ENCODE peak calls at places on chromosomes 7 and 10, in nine cellular contexts. S is transverse colon; J is RWPE1; M is A549; Y is Karpas-422; P is aorta; T is CD4-positive, CD25-positive, alpha-beta regulatory T cell; W is GM23338; U is PC-3. C is an unnamed sample.

GRCh38 chr7:158422551-158423189 is 165.0 kb downstream of the PTPRN2 start:
- DNase-seq in S (no peak), J (no peak), M (no peak), Y (no peak), P (no peak), T (no peak), W (no peak), U (no peak), C (no peak)

GRCh38 chr7:48111596-48111995 is 22.5 kb downstream of the UPP1 start:
- DNase-seq in S (no peak), J (no peak), M (no peak), Y (no peak), P (no peak), T (no peak), W (no peak), U (no peak), C (no peak)

GRCh38 chr7:30917216-30917893 is 5.7 kb downstream of the AQP1 start:
- DNase-seq in S (no peak), J (no peak), M (no peak), Y (no peak), P (peak), T (no peak), W (no peak), U (no peak), C (no peak)

GRCh38 chr7:138338361-138338760 is 121.7 kb upstream of the TRIM24 start:
- DNase-seq in S (no peak), J (no peak), M (no peak), Y (no peak), P (no peak), T (no peak), W (no peak), U (peak), C (no peak)

GRCh38 chr7:36115448-36116321 is 37.4 kb upstream of the EEPD1 start:
- DNase-seq in S (peak), J (peak), M (peak), Y (no peak), P (peak), T (peak), W (no peak), U (peak), C (peak)

GRCh38 chr10:102152545-102152890 is 329 bp downstream of the NOLC1 start:
- DNase-seq in S (peak), J (peak), M (no peak), Y (peak), P (no peak), T (no peak), W (no peak), U (peak), C (no peak)

GRCh38 chr10:71945819-71946474 is 18.2 kb upstream of the CHST3 start:
- DNase-seq in S (no peak), J (no peak), M (no peak), Y (peak), P (no peak), T (peak), W (peak), U (no peak), C (no peak)

GRCh38 chr7:52749880-52750279 is 285.6 kb upstream of the POM121L12 start:
- DNase-seq in S (peak), J (no peak), M (no peak), Y (no peak), P (no peak), T (no peak), W (peak), U (no peak), C (no peak)

GRCh38 chr7:32941181-32941995 is 15.9 kb upstream of the FKBP9 start:
- DNase-seq in S (no peak), J (no peak), M (no peak), Y (no peak), P (no peak), T (no peak), W (peak), U (no peak), C (no peak)

GRCh38 chr10:6711286-6711817 is 131.3 kb upstream of the PRKCQ start:
- DNase-seq in S (no peak), J (no peak), M (no peak), Y (no peak), P (no peak), T (no peak), W (no peak), U (no peak), C (no peak)

GRCh38 chr10:107103174-107104025 is 61.1 kb downstream of the SORCS1 start:
- DNase-seq in S (peak), J (no peak), M (no peak), Y (no peak), P (no peak), T (no peak), W (peak), U (no peak), C (no peak)

GRCh38 chr7:116316838-116317612 is 106.7 kb downstream of the TES start:
- DNase-seq in S (no peak), J (peak), M (peak), Y (no peak), P (peak), T (peak), W (no peak), U (peak), C (peak)

GRCh38 chr10:3784510-3785250 is at the start of gene KLF6:
- DNase-seq in S (peak), J (no peak), M (peak), Y (peak), P (no peak), T (no peak), W (peak), U (no peak), C (no peak)

GRCh38 chr10:55746002-55746401 is 615.1 kb downstream of the ZWINT start:
- DNase-seq in S (no peak), J (no peak), M (no peak), Y (no peak), P (no peak), T (no peak), W (no peak), U (no peak), C (no peak)

GRCh38 chr10:80526742-80527141 is 11.0 kb upstream of the SH2D4B start:
- DNase-seq in S (no peak), J (no peak), M (no peak), Y (no peak), P (peak), T (no peak), W (no peak), U (no peak), C (no peak)

GRCh38 chr7:104627516-104627915 is 299.1 kb downstream of the LHFPL3 start:
- DNase-seq in S (no peak), J (peak), M (no peak), Y (peak), P (no peak), T (peak), W (peak), U (peak), C (no peak)

DNA sequence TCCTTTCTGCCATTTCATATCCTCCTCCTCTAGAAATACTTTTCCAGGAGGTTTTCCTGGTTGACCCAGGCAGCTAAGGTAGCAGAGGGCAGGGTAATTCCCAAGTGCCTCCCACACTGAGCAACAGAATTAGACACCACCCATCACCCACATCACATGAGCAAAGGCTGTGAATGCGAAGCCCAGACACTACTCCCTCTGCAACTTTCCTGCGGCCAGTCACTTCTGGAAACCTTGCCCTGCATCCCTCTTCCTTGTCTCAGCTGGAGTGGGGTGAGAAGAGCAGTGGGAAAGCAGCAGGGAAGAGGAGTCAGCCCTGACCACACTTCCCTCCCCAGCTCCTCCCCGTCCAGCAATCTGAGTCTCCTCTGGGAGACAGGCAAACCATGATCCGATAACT is 15.2 kb downstream of the TMEM176B start:
- DNase-seq in S (peak), J (no peak), M (no peak), Y (no peak), P (no peak), T (no peak), W (no peak), U (no peak), C (no peak)
- H3K27ac ChIP-seq in S (peak), J (no peak), M (no peak), Y (no peak), P (no peak), T (no peak), W (no peak), U (no peak), C (peak)

GRCh38 chr10:49263591-49263990 is 35.4 kb upstream of the C10orf71 start:
- DNase-seq in S (no peak), J (no peak), M (no peak), Y (no peak), P (no peak), T (no peak), W (no peak), U (no peak), C (no peak)
- H3K27ac ChIP-seq in S (no peak), J (no peak), M (no peak), Y (no peak), P (no peak), T (no peak), W (no peak), U (no peak), C (no peak)

GRCh38 chr10:77320852-77321496 is 316.6 kb downstream of the KCNMA1 start:
- DNase-seq in S (no peak), J (no peak), M (no peak), Y (no peak), P (no peak), T (no peak), W (no peak), U (peak), C (peak)
- H3K27ac ChIP-seq in S (no peak), J (no peak), M (no peak), Y (no peak), P (no peak), T (no peak), W (no peak), U (no peak), C (peak)

DNA sequence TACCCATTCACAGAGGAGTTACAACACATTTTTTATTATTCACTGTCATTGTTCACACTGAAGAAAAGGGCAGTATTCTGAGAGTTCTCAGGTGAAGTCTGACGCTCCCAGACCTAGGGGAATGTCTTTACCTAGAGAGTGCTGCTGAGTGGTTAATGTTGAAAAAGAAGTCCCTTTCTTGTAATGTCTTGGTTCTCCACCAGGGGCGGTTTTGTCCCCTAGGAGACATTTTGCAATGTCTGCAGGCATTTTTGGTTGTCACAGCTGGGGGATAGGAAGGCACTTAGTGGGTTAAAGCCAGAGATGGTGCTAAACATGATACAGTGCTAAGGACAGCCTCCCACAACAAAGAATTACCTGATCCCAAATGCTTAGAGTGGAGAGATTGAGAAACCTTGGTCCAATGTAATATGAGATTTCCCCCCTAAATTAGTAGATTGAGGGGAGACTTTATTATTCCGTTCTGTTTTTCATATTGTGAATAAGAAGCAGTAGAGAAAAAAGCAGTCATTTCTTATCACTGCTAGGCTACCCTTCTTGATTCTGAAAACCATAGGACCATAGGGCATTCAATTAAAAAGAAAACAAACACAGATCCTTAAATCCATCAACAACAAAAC is 13.1 kb downstream of the UMAD1 start:
- DNase-seq in S (no peak), J (no peak), M (peak), Y (peak), P (no peak), T (peak), W (peak), U (peak), C (no peak)
- H3K27ac ChIP-seq in S (no peak), J (no peak), M (no peak), Y (no peak), P (no peak), T (no peak), W (no peak), U (peak), C (no peak)

GRCh38 chr7:29606287-29606721 is 42.7 kb downstream of the PRR15 start:
- DNase-seq in S (peak), J (peak), M (peak), Y (no peak), P (no peak), T (no peak), W (no peak), U (peak), C (no peak)
- H3K27ac ChIP-seq in S (peak), J (peak), M (peak), Y (no peak), P (no peak), T (no peak), W (no peak), U (peak), C (no peak)

C was measured in AG04450.